ENCODE peak calls at places on chromosomes 16 and 17, in eight cellular contexts. R is mesendoderm, N is A549, E is IMR-90, K is hepatocyte, A is OCI-LY7, J is fibroblast of lung, U is MM.1S. B is an unnamed sample. For H3K4me1, the result is how much of the 10 kb centered on the place peaks cover.

GRCh38 chr17:47707884-47708283 is 13.9 kb downstream of the TBKBP1 start:
- DNase-seq in R (no peak), N (no peak), E (no peak), K (no peak), A (no peak), J (no peak), U (no peak), B (no peak)

GRCh38 chr17:63675607-63676539 is 24.1 kb downstream of the LIMD2 start:
- DNase-seq in R (peak), N (no peak), E (peak), K (peak), A (no peak), J (peak), U (no peak), B (peak)

GRCh38 chr16:11429823-11430222 is 84.6 kb downstream of the RMI2 start:
- DNase-seq in R (no peak), N (no peak), E (no peak), K (peak), A (no peak), J (no peak), U (no peak), B (no peak)

GRCh38 chr16:18792836-18793433 is 2.8 kb upstream of the RPS15A start:
- DNase-seq in R (no peak), N (no peak), E (no peak), K (no peak), A (no peak), J (no peak), U (no peak), B (peak)

GRCh38 chr17:79355186-79355585 is 255.7 kb downstream of the RBFOX3 start:
- DNase-seq in R (no peak), N (no peak), E (no peak), K (no peak), A (no peak), J (no peak), U (no peak), B (peak)

GRCh38 chr17:48720263-48721008 is 1.9 kb downstream of the PRAC1 start:
- DNase-seq in R (no peak), N (no peak), E (no peak), K (no peak), A (no peak), J (no peak), U (no peak), B (no peak)

GRCh38 chr16:1026784-1027415 is 45.3 kb downstream of the SOX8 start:
- DNase-seq in R (no peak), N (no peak), E (no peak), K (no peak), A (no peak), J (no peak), U (no peak), B (peak)

GRCh38 chr17:38459556-38459955 is 31.3 kb downstream of the ARHGAP23 start:
- DNase-seq in R (no peak), N (no peak), E (no peak), K (no peak), A (no peak), J (no peak), U (no peak), B (peak)

GRCh38 chr17:36674278-36674650 is 72.9 kb downstream of the MRM1 start:
- DNase-seq in R (no peak), N (no peak), E (no peak), K (no peak), A (no peak), J (no peak), U (no peak), B (no peak)

GRCh38 chr16:70490261-70490660 is 33.1 kb downstream of the COG4 start:
- DNase-seq in R (no peak), N (no peak), E (peak), K (no peak), A (no peak), J (no peak), U (no peak), B (no peak)

GRCh38 chr17:64355536-64356303 is 34.9 kb downstream of the PECAM1 start:
- DNase-seq in R (no peak), N (no peak), E (peak), K (no peak), A (no peak), J (peak), U (no peak), B (no peak)

GRCh38 chr16:78431701-78432100 is 332.2 kb downstream of the WWOX start:
- DNase-seq in R (no peak), N (no peak), E (no peak), K (no peak), A (no peak), J (no peak), U (no peak), B (no peak)

GRCh38 chr16:87955302-87956168 is 4.3 kb downstream of the BANP start:
- DNase-seq in R (no peak), N (no peak), E (peak), K (no peak), A (no peak), J (no peak), U (no peak), B (peak)

GRCh38 chr17:7405413-7405881 is 1.6 kb upstream of the TMEM256 start:
- DNase-seq in R (peak), N (no peak), E (no peak), K (peak), A (no peak), J (no peak), U (no peak), B (no peak)

GRCh38 chr17:16406742-16407674 is 8.4 kb upstream of the TRPV2 start:
- DNase-seq in R (peak), N (peak), E (no peak), K (peak), A (no peak), J (no peak), U (no peak), B (peak)

GRCh38 chr17:61729690-61730268 is 133.5 kb downstream of the BRIP1 start:
- DNase-seq in R (peak), N (no peak), E (peak), K (no peak), A (no peak), J (peak), U (no peak), B (no peak)

GRCh38 chr17:68057531-68057952 is 22.0 kb downstream of the KPNA2 start:
- DNase-seq in R (peak), N (no peak), E (peak), K (no peak), A (peak), J (peak), U (peak), B (peak)

GRCh38 chr17:43175213-43176118 is 4.5 kb downstream of the NBR1 start:
- DNase-seq in R (peak), N (no peak), E (peak), K (no peak), A (no peak), J (peak), U (no peak), B (peak)

DNA sequence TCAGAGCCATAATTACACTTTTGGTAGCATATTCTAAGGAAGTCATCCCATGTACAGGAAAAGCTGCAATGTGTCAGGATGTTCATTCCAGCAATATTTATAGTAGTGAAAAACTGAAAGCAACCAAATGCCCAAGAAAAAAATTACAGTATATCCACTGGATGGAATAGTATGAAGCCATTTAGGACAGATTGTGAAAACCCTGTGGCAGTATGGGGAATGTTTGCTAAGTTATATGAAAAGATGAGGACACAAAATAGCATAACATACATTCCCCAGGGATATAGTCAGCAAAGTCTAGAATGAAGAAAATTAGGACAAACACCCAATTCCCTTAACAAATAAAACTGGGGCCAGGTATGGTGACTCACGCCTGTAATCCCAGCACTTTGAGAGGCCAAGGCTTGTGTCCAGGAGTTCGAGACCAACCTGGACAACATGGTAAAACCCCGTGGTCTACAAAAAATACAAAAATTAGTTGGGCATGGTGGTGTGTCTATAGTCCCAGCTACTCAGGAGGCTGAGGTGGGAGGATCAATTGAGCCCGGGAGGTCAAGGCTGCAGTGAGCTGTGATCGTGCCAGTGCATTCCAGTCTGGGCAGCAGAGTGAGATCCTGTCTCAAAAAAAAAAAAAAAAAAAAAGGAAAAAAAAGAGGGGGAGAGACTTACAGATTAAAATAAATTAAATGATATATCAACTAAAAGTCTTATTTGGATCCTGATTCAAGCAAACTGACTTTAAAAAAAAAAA is 2.3 kb downstream of the LRRC3C start:
- DNase-seq in R (no peak), N (peak), E (peak), K (no peak), A (no peak), J (peak), U (no peak), B (no peak)
- H3K4me2 ChIP-seq in R (no peak), N (peak), E (peak), K (no peak), A (no peak), J (peak), U (no peak), B (peak)

GRCh38 chr17:58560511-58560910 is 46.1 kb upstream of the MTMR4 start:
- DNase-seq in R (no peak), N (no peak), E (no peak), K (no peak), A (no peak), J (no peak), U (no peak), B (no peak)

GRCh38 chr17:58557981-58558380 is 43.5 kb upstream of the MTMR4 start:
- DNase-seq in R (no peak), N (no peak), E (no peak), K (no peak), A (no peak), J (no peak), U (no peak), B (no peak)

DNA sequence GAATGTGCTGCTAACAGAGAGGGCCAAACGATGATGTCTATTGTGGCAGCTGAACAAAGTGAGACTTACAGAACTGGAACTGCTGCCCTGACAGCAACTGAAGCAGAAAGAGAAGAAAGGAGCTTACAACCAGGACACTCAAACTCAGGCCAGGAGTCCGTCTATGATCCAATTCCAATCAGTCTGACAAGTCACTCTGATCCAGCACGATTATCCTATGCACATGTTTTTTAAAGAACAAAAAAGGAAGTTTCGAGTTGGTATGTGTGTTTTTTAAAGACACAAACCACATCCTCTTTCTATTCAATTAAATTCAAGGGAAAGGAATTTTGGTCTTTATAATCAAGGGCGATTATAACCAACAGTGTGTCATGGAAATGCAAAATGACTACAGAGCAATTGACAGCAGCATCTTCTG is 42.4 kb upstream of the MTMR4 start:
- DNase-seq in R (no peak), N (no peak), E (no peak), K (no peak), A (peak), J (no peak), U (no peak), B (no peak)
- H3K4me1 ChIP-seq in R (under half), N (under half), E (under half), K (under half), A (under half), J (under half), U (under half), B (under half)

GRCh38 chr17:40412880-40413279 is 4.8 kb downstream of the TOP2A start:
- DNase-seq in R (no peak), N (no peak), E (no peak), K (no peak), A (no peak), J (no peak), U (no peak), B (no peak)

GRCh38 chr17:40416671-40417070 is 1.0 kb downstream of the TOP2A start:
- DNase-seq in R (no peak), N (no peak), E (no peak), K (no peak), A (peak), J (no peak), U (peak), B (no peak)

GRCh38 chr17:40417609-40418427 is at the start of gene TOP2A:
- DNase-seq in R (peak), N (peak), E (peak), K (peak), A (peak), J (peak), U (peak), B (peak)

GRCh38 chr17:40417258-40417608 is 463 bp downstream of the TOP2A start:
- DNase-seq in R (peak), N (no peak), E (peak), K (peak), A (peak), J (no peak), U (peak), B (no peak)

GRCh38 chr17:40415390-40415789 is 2.3 kb downstream of the TOP2A start:
- DNase-seq in R (peak), N (peak), E (peak), K (peak), A (peak), J (peak), U (peak), B (no peak)
- H3K4me3 ChIP-seq in R (no peak), N (peak), E (no peak), K (no peak), A (peak), J (no peak), U (no peak), B (peak)

GRCh38 chr17:81961554-81962498 is 839 bp upstream of the NOTUM start:
- DNase-seq in R (no peak), N (no peak), E (no peak), K (no peak), A (no peak), J (no peak), U (no peak), B (peak)
- H3K4me2 ChIP-seq in R (peak), N (peak), E (no peak), K (peak), A (no peak), J (no peak), U (no peak), B (no peak)

DNA sequence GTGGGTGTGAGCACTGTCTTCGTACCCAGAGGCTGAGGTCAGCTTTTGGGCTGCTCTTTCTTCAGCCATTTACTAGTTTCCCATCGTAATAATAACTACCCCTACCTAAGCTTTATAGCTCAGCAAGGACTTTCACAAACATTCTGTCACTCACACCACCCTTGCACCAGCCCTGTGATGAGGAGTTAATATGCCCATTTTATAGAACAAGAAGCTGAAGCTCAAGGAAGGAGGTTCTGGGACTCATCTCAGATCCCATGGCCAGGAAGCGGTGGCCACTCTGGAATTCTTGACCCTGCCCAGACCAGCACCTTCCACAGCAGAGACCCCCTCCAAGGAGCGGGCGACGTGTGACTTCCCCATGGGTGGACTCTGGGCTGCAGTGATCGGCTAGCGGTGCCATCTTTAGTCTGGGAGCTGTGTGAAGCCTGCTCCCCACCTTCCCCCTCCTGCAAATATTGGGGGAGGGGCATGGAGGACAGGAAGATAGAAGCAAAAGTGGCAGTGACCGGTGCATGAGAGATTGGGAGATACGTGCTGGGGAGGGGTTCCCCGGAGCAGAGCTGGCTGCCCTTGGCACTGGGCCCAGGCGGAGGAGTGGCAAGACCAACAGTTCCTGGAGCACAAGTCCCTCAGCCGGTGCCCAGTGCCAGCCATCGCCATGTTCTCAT is 81.8 kb upstream of the TOB1 start:
- DNase-seq in R (no peak), N (no peak), E (no peak), K (no peak), A (no peak), J (no peak), U (no peak), B (peak)
- H3K4me1 ChIP-seq in R (under half), N (half or more), E (under half), K (half or more), A (under half), J (under half), U (under half), B (under half)

DNA sequence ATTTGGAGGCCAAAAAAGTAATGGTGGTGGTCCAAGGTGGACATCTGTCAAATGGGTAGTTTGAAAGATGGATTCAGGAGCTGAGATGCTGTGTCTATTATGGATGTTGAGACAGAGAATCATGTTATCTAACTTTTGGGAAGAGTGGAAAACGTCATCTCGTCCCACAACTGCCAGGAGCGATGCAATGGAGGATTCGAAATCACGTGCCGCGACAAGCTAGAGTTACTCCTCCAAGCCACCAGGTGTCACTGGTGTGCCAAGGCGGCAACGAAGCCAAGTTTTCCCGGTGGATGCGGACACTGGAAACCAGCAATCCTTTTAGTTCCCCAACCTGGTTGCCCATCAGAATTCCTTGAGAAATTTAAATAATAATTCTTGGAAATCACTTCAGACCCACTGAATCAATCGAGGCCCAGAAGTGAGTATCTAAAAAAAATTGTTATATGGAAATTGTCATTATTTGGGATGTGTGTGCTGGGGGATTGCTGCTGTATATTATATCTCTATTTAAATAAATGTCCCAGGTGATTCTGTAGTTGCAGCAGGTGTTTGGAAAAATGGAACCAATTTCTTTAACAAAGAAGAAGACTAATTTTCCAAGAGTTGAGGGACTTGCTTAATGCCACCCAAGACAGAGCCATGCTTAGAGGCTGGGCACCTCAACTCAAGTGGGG is 206.1 kb downstream of the HAPSTR1 start:
- DNase-seq in R (peak), N (peak), E (no peak), K (peak), A (peak), J (no peak), U (peak), B (no peak)
- H3K4me3 ChIP-seq in R (no peak), N (no peak), E (no peak), K (no peak), A (no peak), J (no peak), U (no peak), B (no peak)

GRCh38 chr17:81391268-81391963 is 3.8 kb upstream of the BAHCC1 start:
- DNase-seq in R (no peak), N (no peak), E (no peak), K (no peak), A (no peak), J (no peak), U (no peak), B (peak)
- H3K4me2 ChIP-seq in R (no peak), N (no peak), E (peak), K (peak), A (no peak), J (peak), U (no peak), B (peak)